ENCODE peak calls at places on chromosomes 4 and X, in five cellular contexts. U, I, P, Q and A are unnamed samples.

GRCh38 chrX:96776966-96777365 is 92.3 kb downstream of the DIAPH2 start:
- DNase-seq in U (no peak), I (no peak), P (no peak), Q (peak), A (no peak)

GRCh38 chrX:95640226-95640625 is 1044.4 kb upstream of the DIAPH2 start:
- DNase-seq in U (no peak), I (no peak), P (no peak), Q (no peak), A (no peak)

GRCh38 chr4:153156263-153156662 is 48.0 kb upstream of the TRIM2 start:
- DNase-seq in U (no peak), I (no peak), P (no peak), Q (no peak), A (no peak)

GRCh38 chr4:154928640-154929257 is 147.7 kb downstream of the RBM46 start:
- DNase-seq in U (no peak), I (no peak), P (no peak), Q (peak), A (no peak)

GRCh38 chr4:67929447-67929846 is 33.8 kb downstream of the TMPRSS11A start:
- DNase-seq in U (no peak), I (no peak), P (no peak), Q (peak), A (no peak)

GRCh38 chrX:101229155-101229554 is 9.6 kb downstream of the DRP2 start:
- DNase-seq in U (no peak), I (no peak), P (no peak), Q (peak), A (no peak)

GRCh38 chr4:118770741-118771187 is 65.2 kb downstream of the SEC24D start:
- DNase-seq in U (no peak), I (no peak), P (no peak), Q (no peak), A (no peak)

GRCh38 chrX:76253432-76253831 is 80.6 kb downstream of the PBDC1 start:
- DNase-seq in U (no peak), I (peak), P (peak), Q (peak), A (no peak)

GRCh38 chr4:26687728-26688127 is 103.8 kb downstream of the TBC1D19 start:
- DNase-seq in U (no peak), I (no peak), P (no peak), Q (peak), A (no peak)

GRCh38 chr4:150007512-150007911 is 70.7 kb upstream of the DCLK2 start:
- DNase-seq in U (no peak), I (no peak), P (no peak), Q (peak), A (no peak)

GRCh38 chr4:116453127-116453526 is 632.2 kb downstream of the TRAM1L1 start:
- DNase-seq in U (no peak), I (no peak), P (no peak), Q (no peak), A (peak)

GRCh38 chr4:16418814-16419213 is 192.5 kb upstream of the TAPT1 start:
- DNase-seq in U (no peak), I (no peak), P (no peak), Q (peak), A (no peak)

GRCh38 chrX:24515447-24515846 is 50.4 kb downstream of the PDK3 start:
- DNase-seq in U (no peak), I (no peak), P (no peak), Q (peak), A (no peak)

GRCh38 chrX:153993079-153993478 is 20.5 kb downstream of the TMEM187 start:
- DNase-seq in U (no peak), I (no peak), P (no peak), Q (no peak), A (no peak)

GRCh38 chr4:164606478-164606877 is 147.5 kb upstream of the SMIM31 start:
- DNase-seq in U (no peak), I (no peak), P (no peak), Q (no peak), A (no peak)

GRCh38 chr4:55396305-55397023 is 707 bp downstream of the TMEM165 start:
- DNase-seq in U (peak), I (peak), P (peak), Q (peak), A (no peak)

GRCh38 chr4:159906051-159906450 is 803.2 kb downstream of the RAPGEF2 start:
- DNase-seq in U (no peak), I (no peak), P (no peak), Q (no peak), A (no peak)

GRCh38 chr4:11537846-11538245 is 109.2 kb upstream of the HS3ST1 start:
- DNase-seq in U (no peak), I (no peak), P (no peak), Q (no peak), A (no peak)

GRCh38 chr4:89489338-89489771 is 181.8 kb upstream of the GPRIN3 start:
- DNase-seq in U (no peak), I (no peak), P (no peak), Q (no peak), A (no peak)

GRCh38 chrX:11290673-11291072 is 2.5 kb upstream of the AMELX start:
- DNase-seq in U (no peak), I (no peak), P (no peak), Q (no peak), A (no peak)

GRCh38 chr4:74133786-74134499 is 24.0 kb upstream of the MTHFD2L start:
- DNase-seq in U (peak), I (peak), P (peak), Q (peak), A (no peak)

GRCh38 chrX:84339507-84340364 is 151.7 kb upstream of the RPS6KA6 start:
- DNase-seq in U (no peak), I (no peak), P (no peak), Q (peak), A (no peak)

GRCh38 chrX:106479920-106480319 is 131.9 kb upstream of the RADX start:
- DNase-seq in U (no peak), I (no peak), P (no peak), Q (no peak), A (no peak)

GRCh38 chr4:45869199-45869598 is 254.7 kb downstream of the GABRG1 start:
- DNase-seq in U (no peak), I (no peak), P (no peak), Q (no peak), A (no peak)

GRCh38 chr4:57094482-57095223 is 15.5 kb downstream of the IGFBP7 start:
- DNase-seq in U (no peak), I (no peak), P (no peak), Q (peak), A (no peak)